ENCODE peak calls at places on chromosomes 7 and 10, in four cellular contexts. P is GM23248, N is mesendoderm, J is A549. K is an unnamed sample.
A peak's percentile ranks its signal among the peaks of the same experiment; 100 is the strongest.

GRCh38 chr7:69823151-69823744 is 225.0 kb downstream of the AUTS2 start:
- DNase-seq in J (no peak), P (no peak), N (no peak), K (no peak)

GRCh38 chr10:17835688-17836087 is 26.5 kb downstream of the MRC1 start:
- DNase-seq in N (peak; percentile 98), P (peak; percentile 95), J (peak; percentile 78), K (peak; percentile 72)

GRCh38 chr7:76296743-76297740 is 5.4 kb upstream of the HSPB1 start:
- DNase-seq in J (no peak), P (peak; percentile 95), N (no peak), K (no peak)

GRCh38 chr7:66359656-66360211 is 154.6 kb downstream of the TPST1 start:
- DNase-seq in J (no peak), P (no peak), N (no peak), K (no peak)

GRCh38 chr10:45594276-45595157 is 78.1 kb downstream of the ZFAND4 start:
- DNase-seq in J (peak; percentile 61), N (peak; percentile 97), P (peak; percentile 97), K (peak; percentile 86)

GRCh38 chr7:71286336-71286735 is 154.4 kb downstream of the GALNT17 start:
- DNase-seq in N (no peak), P (no peak), J (no peak), K (no peak)

GRCh38 chr10:21505711-21506278 is 19.7 kb downstream of the SKIDA1 start:
- DNase-seq in N (peak; percentile 44), J (no peak), P (no peak), K (no peak)

GRCh38 chr7:4709187-4709586 is 27.1 kb downstream of the FOXK1 start:
- DNase-seq in N (peak; percentile 46), J (no peak), P (no peak), K (no peak)

GRCh38 chr7:129678606-129679005 is 67.1 kb downstream of the NRF1 start:
- DNase-seq in J (no peak), P (peak; percentile 35), N (no peak), K (no peak)

GRCh38 chr7:107555893-107556292 is 7.8 kb downstream of the COG5 start:
- DNase-seq in N (no peak), J (no peak), P (no peak), K (no peak)

GRCh38 chr7:132410385-132410784 is 165.9 kb downstream of the PLXNA4 start:
- DNase-seq in J (no peak), N (no peak), P (peak; percentile 37), K (no peak)

GRCh38 chr10:33945051-33945450 is 610.6 kb upstream of the NRP1 start:
- DNase-seq in N (no peak), J (no peak), P (no peak), K (no peak)

GRCh38 chr7:35036361-35037171 is 719 bp downstream of the DPY19L1 start:
- DNase-seq in P (peak; percentile 83), N (peak; percentile 84), J (peak; percentile 51), K (no peak)

GRCh38 chr7:32415936-32416335 is 74.2 kb downstream of the LSM5 start:
- DNase-seq in P (no peak), J (no peak), N (no peak), K (no peak)

GRCh38 chr7:30150711-30151110 is 15.9 kb downstream of the MTURN start:
- DNase-seq in N (no peak), P (no peak), J (no peak), K (no peak)

GRCh38 chr10:7199152-7199760 is 211.6 kb downstream of the SFMBT2 start:
- DNase-seq in N (no peak), J (no peak), P (no peak), K (no peak)

GRCh38 chr7:93006480-93007095 is 111.2 kb downstream of the SAMD9 start:
- DNase-seq in N (peak; percentile 83), J (no peak), P (no peak), K (no peak)

GRCh38 chr7:158258411-158259130 is 329.1 kb downstream of the PTPRN2 start:
- DNase-seq in J (no peak), P (no peak), N (no peak), K (no peak)

GRCh38 chr10:100327007-100327700 is 2.9 kb downstream of the PKD2L1 start:
- DNase-seq in N (no peak), P (peak; percentile 72), J (no peak), K (no peak)

GRCh38 chr7:96430350-96430749 is 108.5 kb upstream of the SLC25A13 start:
- DNase-seq in J (no peak), P (no peak), N (no peak), K (no peak)

GRCh38 chr10:28991738-28992270 is 297.1 kb upstream of the LYZL1 start:
- DNase-seq in N (peak; percentile 88), J (peak; percentile 60), P (peak; percentile 7), K (peak; percentile 68)

GRCh38 chr7:123836656-123837055 is 8.3 kb upstream of the HYAL4 start:
- DNase-seq in J (no peak), P (no peak), N (no peak), K (no peak)

GRCh38 chr10:121930729-121931085 is 2.9 kb upstream of the ATE1 start:
- DNase-seq in N (no peak), J (no peak), P (no peak), K (no peak)

GRCh38 chr7:128919881-128920789 is 9.6 kb upstream of the KCP start:
- DNase-seq in P (no peak), N (peak; percentile 65), J (no peak), K (no peak)

GRCh38 chr7:18408461-18408860 is 87.1 kb upstream of the HDAC9 start:
- DNase-seq in J (no peak), P (peak; percentile 95), N (peak; percentile 87), K (no peak)

GRCh38 chr7:128247640-128248194 is 6.6 kb downstream of the LEP start:
- DNase-seq in P (peak; percentile 66), J (peak; percentile 23), N (no peak), K (peak; percentile 18)

GRCh38 chr7:155224116-155224811 is 73.4 kb upstream of the INSIG1 start:
- DNase-seq in P (no peak), N (no peak), J (no peak), K (no peak)
- H3K4me2 ChIP-seq in P (no peak overlapping the region), N (no peak overlapping the region), J (peak overlapping the region; percentile 39), K (no peak overlapping the region)

DNA sequence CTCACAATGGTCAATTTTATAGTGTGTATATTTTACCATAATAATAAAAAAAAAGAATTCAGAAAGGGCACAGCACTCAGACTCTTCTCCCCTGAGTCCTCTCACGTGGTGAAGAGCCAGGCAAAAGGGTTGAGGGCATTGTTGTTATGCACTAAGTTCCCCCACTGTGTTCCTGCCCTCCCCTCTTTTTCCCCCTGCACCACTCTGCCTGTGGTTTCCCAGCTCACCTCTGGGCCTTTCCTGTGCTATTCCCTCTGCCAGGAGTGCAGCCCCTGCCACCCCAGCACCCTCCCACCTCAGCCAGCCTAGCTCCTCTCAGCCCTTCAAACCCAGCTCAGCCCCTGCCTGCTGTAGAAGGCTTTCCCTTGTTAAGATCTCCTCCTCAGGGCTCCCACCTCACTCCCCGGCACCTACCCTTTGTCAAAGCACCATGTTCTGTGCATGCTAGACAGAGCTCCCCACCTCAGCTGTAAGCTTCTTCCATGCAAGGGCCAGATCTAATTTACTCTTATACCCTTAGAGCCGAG is 108.5 kb downstream of the KCNMA1 start:
- DNase-seq in N (no peak), J (no peak), P (no peak), K (no peak)
- H3K27ac ChIP-seq in N (no peak overlapping the region), J (peak overlapping the region; percentile 89), P (no peak overlapping the region), K (no peak overlapping the region)

DNA sequence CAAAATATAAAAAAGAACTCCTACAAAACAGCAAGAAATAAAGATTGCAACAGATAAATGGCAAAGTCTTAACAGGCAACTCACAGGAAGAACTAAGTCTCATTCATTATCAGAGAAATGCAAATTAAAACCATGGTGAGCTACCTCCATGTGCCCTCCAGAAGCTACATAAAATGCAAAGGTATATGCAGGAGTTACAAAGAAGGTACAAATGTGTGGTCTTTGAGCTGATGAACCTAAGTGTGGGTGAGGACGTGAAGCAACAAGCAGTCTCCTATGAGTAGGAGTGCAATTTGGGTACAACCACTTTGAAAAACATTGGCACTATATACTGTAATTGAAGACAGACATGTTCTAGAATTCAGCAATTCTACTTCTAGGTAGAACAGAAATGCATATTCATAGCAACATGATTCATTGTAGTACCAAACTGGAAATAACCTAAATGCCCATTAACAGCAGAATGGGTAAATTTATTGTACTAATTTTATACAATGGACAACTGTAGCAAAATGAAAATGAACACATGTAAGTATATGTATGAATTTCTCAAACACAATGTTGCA is 61.6 kb upstream of the KCNMA1 start:
- DNase-seq in N (no peak), P (no peak), J (no peak), K (no peak)
- H3K4me2 ChIP-seq in N (no peak overlapping the region), P (no peak overlapping the region), J (no peak overlapping the region), K (no peak overlapping the region)

GRCh38 chr10:5656737-5657579 is 9.4 kb downstream of the ASB13 start:
- DNase-seq in J (no peak), P (no peak), N (no peak), K (no peak)
- H3K27ac ChIP-seq in J (no peak overlapping the region), P (no peak overlapping the region), N (no peak overlapping the region), K (no peak overlapping the region)